ENCODE peak calls at places on chromosomes 7 and 10, in four cellular contexts. X, C, G and K are unnamed samples.

GRCh38 chr10:127854769-127855583 is 37.8 kb downstream of the CLRN3 start:
- DNase-seq in X (no peak), G (peak; percentile 26), C (peak; percentile 36), K (no peak)

GRCh38 chr7:136399378-136399777 is 422.2 kb upstream of the MTPN start:
- DNase-seq in X (no peak), C (no peak), G (no peak), K (no peak)

GRCh38 chr7:47448971-47449370 is 132.9 kb downstream of the TNS3 start:
- DNase-seq in X (no peak), C (no peak), G (no peak), K (no peak)

GRCh38 chr7:151058766-151059361 is 525 bp upstream of the SLC4A2 start:
- DNase-seq in C (peak; percentile 35), G (peak; percentile 58), X (no peak), K (peak; percentile 45)

GRCh38 chr7:137771679-137772078 is 75.1 kb downstream of the DGKI start:
- DNase-seq in C (no peak), X (no peak), G (no peak), K (peak; percentile 13)

GRCh38 chr7:44853391-44853790 is 5.5 kb upstream of the H2AZ2 start:
- DNase-seq in C (no peak), X (no peak), G (peak; percentile 73), K (peak; percentile 83)

GRCh38 chr7:46900312-46901263 is 681.3 kb downstream of the TNS3 start:
- DNase-seq in G (no peak), C (peak; percentile 10), X (no peak), K (no peak)

GRCh38 chr7:84042110-84042539 is 152.5 kb downstream of the SEMA3A start:
- DNase-seq in G (no peak), C (no peak), X (peak; percentile 56), K (peak; percentile 45)

GRCh38 chr10:16777473-16778370 is 39.5 kb downstream of the RSU1 start:
- DNase-seq in X (peak; percentile 22), G (peak; percentile 52), C (peak; percentile 70), K (no peak)

GRCh38 chr10:126521354-126521753 is 133.1 kb upstream of the ADAM12 start:
- DNase-seq in X (no peak), G (no peak), C (no peak), K (no peak)

GRCh38 chr10:37906382-37906781 is 49.0 kb upstream of the ZNF248 start:
- DNase-seq in C (no peak), G (no peak), X (no peak), K (no peak)

GRCh38 chr7:131071786-131072504 is 255.7 kb upstream of the MKLN1 start:
- DNase-seq in C (peak; percentile 51), X (no peak), G (peak; percentile 48), K (peak; percentile 89)

GRCh38 chr10:34535872-34536271 is 279.2 kb downstream of the PARD3 start:
- DNase-seq in C (no peak), G (no peak), X (no peak), K (no peak)

GRCh38 chr10:128178319-128178937 is 52.2 kb upstream of the MKI67 start:
- DNase-seq in G (peak; percentile 66), X (no peak), C (peak; percentile 53), K (peak; percentile 41)

GRCh38 chr7:38068461-38068860 is 109.6 kb upstream of the STARD3NL start:
- DNase-seq in C (no peak), G (no peak), X (no peak), K (no peak)

GRCh38 chr10:31521432-31521831 is 202.4 kb downstream of the ZEB1 start:
- DNase-seq in X (no peak), C (no peak), G (no peak), K (no peak)

GRCh38 chr10:132184816-132185593 is 1.7 kb upstream of the DPYSL4 start:
- DNase-seq in G (no peak), C (no peak), X (no peak), K (no peak)

GRCh38 chr7:38781991-38782390 is 127.0 kb downstream of the VPS41 start:
- DNase-seq in C (no peak), G (no peak), X (no peak), K (no peak)

GRCh38 chr10:114491933-114492332 is 87.6 kb upstream of the AFAP1L2 start:
- DNase-seq in X (no peak), G (no peak), C (no peak), K (no peak)

GRCh38 chr10:10500941-10501340 is 516.7 kb upstream of the CELF2 start:
- DNase-seq in X (no peak), G (no peak), C (no peak), K (no peak)

DNA sequence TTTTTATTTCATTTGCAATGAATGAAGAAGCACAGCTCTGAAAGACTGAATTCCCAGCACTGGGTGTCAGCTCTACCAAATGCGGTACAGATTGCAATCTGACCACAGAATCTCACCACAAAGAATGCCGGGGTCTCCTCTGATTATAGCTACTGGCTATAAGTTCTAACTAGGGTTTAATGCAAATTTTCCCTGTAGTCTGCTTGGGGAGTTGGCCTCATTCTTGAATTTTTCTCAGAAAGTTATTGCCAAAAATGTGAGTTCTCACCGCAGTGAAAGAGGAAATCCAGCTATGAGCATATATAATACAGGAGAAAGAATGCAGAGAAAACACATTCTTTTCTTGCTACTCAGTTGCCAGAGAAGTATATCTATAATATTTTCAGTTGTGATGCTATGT is 1255.7 kb upstream of the LRRTM3 start:
- DNase-seq in C (no peak), G (peak; percentile 18), X (no peak), K (no peak)
- H3K4me3 ChIP-seq in C (no peak overlapping the region), G (no peak overlapping the region), X (no peak overlapping the region), K (no peak overlapping the region)

GRCh38 chr10:68112837-68113236 is 3.5 kb downstream of the MYPN start:
- DNase-seq in G (no peak), X (no peak), C (no peak), K (no peak)
- H3K4me3 ChIP-seq in G (no peak overlapping the region), X (no peak overlapping the region), C (no peak overlapping the region), K (no peak overlapping the region)

GRCh38 chr10:13990392-13990805 is 340.3 kb downstream of the FRMD4A start:
- DNase-seq in X (no peak), C (no peak), G (no peak), K (no peak)
- H3K4me3 ChIP-seq in X (no peak overlapping the region), C (no peak overlapping the region), G (no peak overlapping the region), K (no peak overlapping the region)

DNA sequence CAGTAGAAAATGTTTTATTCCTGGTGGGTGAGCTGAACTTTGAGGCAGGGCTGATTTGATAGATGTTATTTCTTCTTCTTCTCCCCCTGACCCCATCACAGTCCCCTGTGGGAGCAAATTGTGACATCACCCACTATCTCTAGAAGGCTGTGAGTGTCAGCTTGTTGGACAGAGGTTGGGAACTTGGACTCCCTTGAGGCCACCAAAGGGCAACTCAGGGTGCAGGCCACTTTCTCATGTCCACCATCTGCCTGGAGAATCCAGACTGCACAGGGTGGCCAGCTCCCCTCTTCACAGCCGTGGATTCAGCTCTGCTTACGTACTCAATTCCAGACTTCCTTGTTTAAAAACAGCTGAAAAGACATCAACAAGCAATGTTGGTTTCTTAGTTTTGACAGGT is 103.0 kb downstream of the LRRC18 start:
- DNase-seq in C (no peak), X (no peak), G (no peak), K (no peak)
- H3K4me3 ChIP-seq in C (no peak overlapping the region), X (no peak overlapping the region), G (no peak overlapping the region), K (no peak overlapping the region)

GRCh38 chr10:97651773-97652172 is 11.3 kb downstream of the PI4K2A start:
- DNase-seq in C (no peak), G (no peak), X (no peak), K (peak; percentile 86)

GRCh38 chr10:97643586-97643985 is 3.1 kb downstream of the PI4K2A start:
- DNase-seq in X (no peak), G (no peak), C (no peak), K (no peak)

GRCh38 chr10:97648557-97649404 is 8.3 kb downstream of the PI4K2A start:
- DNase-seq in C (peak; percentile 62), X (peak; percentile 63), G (no peak), K (peak; percentile 59)

GRCh38 chr10:97644961-97645360 is 4.5 kb downstream of the PI4K2A start:
- DNase-seq in X (no peak), C (no peak), G (no peak), K (no peak)

DNA sequence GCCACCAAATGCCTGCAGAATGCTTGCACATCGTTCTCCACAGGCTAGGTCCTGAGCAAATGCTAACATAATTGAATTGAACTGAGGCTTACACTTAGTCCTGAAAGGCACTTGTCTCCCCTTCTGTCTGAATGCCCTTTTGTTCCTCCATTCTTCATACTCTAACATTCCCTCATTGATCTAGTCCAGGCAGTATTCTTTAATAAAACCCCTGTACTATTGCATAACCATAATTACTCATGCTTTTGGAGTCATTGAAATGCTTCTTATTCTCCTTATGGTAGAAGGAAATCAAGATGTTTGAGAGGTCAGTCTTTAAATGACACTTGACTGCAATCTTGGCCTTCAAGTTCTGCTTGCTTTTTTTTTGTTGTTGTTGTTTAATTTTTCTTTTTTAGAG is 7.1 kb downstream of the PI4K2A start:
- DNase-seq in C (no peak), X (no peak), G (no peak), K (peak; percentile 73)
- H3K4me3 ChIP-seq in C (no peak overlapping the region), X (no peak overlapping the region), G (no peak overlapping the region), K (no peak overlapping the region)

GRCh38 chr7:55367283-55367840 is 2.2 kb downstream of the LANCL2 start:
- DNase-seq in G (no peak), X (no peak), C (no peak), K (no peak)

GRCh38 chr7:55370001-55370400 is 4.9 kb downstream of the LANCL2 start:
- DNase-seq in X (no peak), G (no peak), C (no peak), K (no peak)

GRCh38 chr7:55365680-55366460 is 733 bp downstream of the LANCL2 start:
- DNase-seq in C (peak; percentile 99), G (peak; percentile 96), X (peak; percentile 67), K (peak; percentile 92)

GRCh38 chr7:55366461-55367138 is 1.5 kb downstream of the LANCL2 start:
- DNase-seq in C (peak; percentile 53), G (peak; percentile 16), X (no peak), K (no peak)

DNA sequence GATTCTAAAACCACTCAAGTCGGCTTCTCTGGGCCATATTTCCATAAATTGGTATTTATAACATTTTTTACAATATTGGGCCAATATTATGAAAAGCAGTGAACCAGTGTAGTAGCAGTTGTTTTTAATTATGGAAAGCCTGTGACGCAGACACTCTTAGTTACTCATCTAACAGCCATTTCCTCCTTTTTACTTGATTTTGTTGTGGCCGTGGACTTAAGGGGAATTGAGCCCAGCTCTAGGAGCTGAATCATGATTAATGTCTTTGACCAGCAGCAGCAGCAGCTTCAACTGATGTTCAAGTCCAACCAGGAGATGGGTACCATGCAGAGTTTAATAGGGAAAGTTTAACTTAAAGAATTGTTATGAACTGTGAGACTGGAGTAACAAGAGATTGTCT is 4.3 kb downstream of the LANCL2 start:
- DNase-seq in X (peak; percentile 45), G (no peak), C (no peak), K (no peak)
- H3K4me3 ChIP-seq in X (no peak overlapping the region), G (no peak overlapping the region), C (no peak overlapping the region), K (no peak overlapping the region)